ENCODE peak calls at places on chromosomes 2 and 18, in five cellular contexts. One of them, this sample, is unnamed.
A peak's percentile ranks its signal among the peaks of the same experiment; 100 is the strongest.

GRCh38 chr2:239570971-239571520 is 170.2 kb upstream of the HDAC4 start:
- DNase-seq in A549: no peak
- DNase-seq in NB4: no peak
- DNase-seq in hepatocyte: no peak
- DNase-seq in neuronal stem cell: no peak
- DNase-seq in this sample: no peak

GRCh38 chr2:225136552-225136951 is 94.3 kb upstream of the DOCK10 start:
- DNase-seq in neuronal stem cell: no peak
- DNase-seq in NB4: no peak
- DNase-seq in hepatocyte: no peak
- DNase-seq in A549: no peak
- DNase-seq in this sample: no peak

GRCh38 chr2:157413342-157414035 is 30.4 kb downstream of the CYTIP start:
- DNase-seq in A549: no peak
- DNase-seq in NB4: no peak
- DNase-seq in neuronal stem cell: no peak
- DNase-seq in hepatocyte: no peak
- DNase-seq in this sample: no peak

GRCh38 chr2:151713291-151713903 is 20.9 kb downstream of the NEB start:
- DNase-seq in hepatocyte: no peak
- DNase-seq in NB4: no peak
- DNase-seq in neuronal stem cell: no peak
- DNase-seq in A549: no peak
- DNase-seq in this sample: no peak

GRCh38 chr18:55053976-55054375 is 94.7 kb upstream of the CCDC68 start:
- DNase-seq in neuronal stem cell: no peak
- DNase-seq in hepatocyte: no peak
- DNase-seq in A549: no peak
- DNase-seq in NB4: no peak
- DNase-seq in this sample: no peak

GRCh38 chr2:121359937-121360565 is 75.0 kb upstream of the TFCP2L1 start:
- DNase-seq in neuronal stem cell: no peak
- DNase-seq in hepatocyte: no peak
- DNase-seq in NB4: no peak
- DNase-seq in A549: no peak
- DNase-seq in this sample: no peak

GRCh38 chr18:8091042-8091441 is 518.2 kb upstream of the RAB12 start:
- DNase-seq in A549: no peak
- DNase-seq in NB4: no peak
- DNase-seq in neuronal stem cell: no peak
- DNase-seq in hepatocyte: no peak
- DNase-seq in this sample: peak; percentile 17

GRCh38 chr18:63299837-63300787 is 19.5 kb downstream of the BCL2 start:
- DNase-seq in NB4: no peak
- DNase-seq in hepatocyte: no peak
- DNase-seq in neuronal stem cell: no peak
- DNase-seq in A549: no peak
- DNase-seq in this sample: no peak

GRCh38 chr2:18518116-18519111 is 42.0 kb downstream of the RDH14 start:
- DNase-seq in NB4: no peak
- DNase-seq in neuronal stem cell: no peak
- DNase-seq in hepatocyte: peak; percentile 43
- DNase-seq in A549: no peak
- DNase-seq in this sample: no peak

GRCh38 chr2:211349031-211349430 is 792.6 kb downstream of the CPS1 start:
- DNase-seq in hepatocyte: no peak
- DNase-seq in NB4: no peak
- DNase-seq in neuronal stem cell: no peak
- DNase-seq in A549: no peak
- DNase-seq in this sample: no peak

GRCh38 chr2:57076856-57077255 is 893.1 kb downstream of the CCDC85A start:
- DNase-seq in neuronal stem cell: no peak
- DNase-seq in NB4: no peak
- DNase-seq in A549: no peak
- DNase-seq in hepatocyte: no peak
- DNase-seq in this sample: no peak

DNA sequence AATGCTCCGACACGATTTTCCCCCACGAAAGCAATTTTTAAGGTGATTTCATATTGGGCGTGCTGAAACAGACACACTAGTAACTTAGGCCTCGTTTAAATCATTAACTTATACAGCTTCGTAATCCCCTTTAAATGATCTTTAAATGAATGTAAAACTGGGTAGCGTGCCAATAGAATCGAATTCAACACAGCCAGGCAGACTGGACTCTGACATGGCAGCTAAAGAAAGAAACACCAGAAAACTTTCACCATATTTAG is 2.4 kb upstream of the ID2 start:
- DNase-seq in NB4: no peak
- DNase-seq in neuronal stem cell: no peak
- DNase-seq in hepatocyte: no peak
- DNase-seq in A549: no peak
- DNase-seq in this sample: no peak
- H3K4me3 ChIP-seq in NB4: no peak overlapping the region
- H3K4me3 ChIP-seq in neuronal stem cell: peak overlapping the region; percentile 58
- H3K4me3 ChIP-seq in hepatocyte: peak overlapping the region; percentile 30
- H3K4me3 ChIP-seq in A549: peak overlapping the region; percentile 68
- H3K4me3 ChIP-seq in this sample: peak overlapping the region; percentile 55

DNA sequence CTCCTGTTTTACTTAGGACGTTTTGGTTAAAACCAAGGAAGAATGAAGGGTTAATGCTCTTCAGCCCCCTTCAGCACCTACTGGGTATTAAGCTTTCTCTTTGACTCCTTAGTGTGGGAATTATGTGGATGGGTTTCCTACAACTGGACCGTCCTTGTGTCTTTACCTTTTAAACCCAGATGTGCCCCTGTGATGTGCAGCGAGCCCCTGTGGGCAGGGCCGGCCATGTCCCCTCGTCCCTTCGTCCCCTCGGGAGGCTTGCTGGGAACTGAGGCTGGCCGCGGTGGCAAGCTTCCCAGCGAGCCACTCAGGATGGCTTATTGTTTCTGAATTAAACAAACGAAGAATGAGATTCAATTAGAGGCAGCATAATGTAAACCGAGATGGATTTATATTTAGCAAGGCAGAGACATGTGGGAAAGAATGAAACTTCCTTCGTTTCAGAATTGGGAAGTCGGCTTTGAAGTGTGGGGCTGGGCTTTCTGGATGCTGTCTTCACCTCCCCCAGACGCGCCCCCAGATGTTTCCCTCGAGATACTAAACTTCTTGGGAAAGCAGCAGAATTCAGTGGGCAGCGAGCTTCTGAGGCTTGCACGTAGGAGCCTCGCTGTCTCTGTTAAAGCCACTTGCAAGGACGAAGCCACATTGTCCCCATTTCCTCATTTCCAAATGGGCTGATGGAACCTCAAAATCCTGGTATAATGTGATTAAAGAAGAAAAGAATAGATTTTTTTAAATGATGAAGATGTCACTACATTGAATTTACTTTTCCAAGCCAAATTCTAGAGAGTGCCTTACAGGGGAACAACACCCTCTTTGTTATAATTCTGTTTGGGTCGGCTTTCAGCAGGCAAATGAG is 146.0 kb downstream of the VAPA start:
- DNase-seq in neuronal stem cell: no peak
- DNase-seq in A549: no peak
- DNase-seq in hepatocyte: peak; percentile 32
- DNase-seq in NB4: peak; percentile 53
- DNase-seq in this sample: no peak
- H3K4me3 ChIP-seq in neuronal stem cell: no peak overlapping the region
- H3K4me3 ChIP-seq in A549: no peak overlapping the region
- H3K4me3 ChIP-seq in hepatocyte: no peak overlapping the region
- H3K4me3 ChIP-seq in NB4: no peak overlapping the region
- H3K4me3 ChIP-seq in this sample: no peak overlapping the region

DNA sequence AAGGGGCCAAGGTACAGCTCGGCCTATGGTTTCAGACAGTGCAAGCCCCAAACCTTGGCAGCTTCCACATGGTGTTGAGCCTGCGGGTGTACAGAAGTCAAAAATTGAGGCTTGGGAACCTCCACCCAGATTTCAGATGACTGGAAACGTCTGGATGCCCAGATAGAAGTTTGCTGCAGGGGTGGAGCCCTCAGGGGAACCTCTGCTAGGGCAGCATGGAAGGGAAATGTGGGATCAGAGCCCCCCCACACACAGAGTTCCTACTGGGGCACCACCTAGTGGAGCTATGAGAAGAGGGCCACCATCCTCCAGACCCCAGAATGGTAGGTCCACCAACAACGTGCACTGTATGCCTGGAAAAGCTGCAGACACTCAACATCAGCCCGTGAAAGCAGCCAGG is 15.0 kb upstream of the DNAH7 start:
- DNase-seq in hepatocyte: no peak
- DNase-seq in NB4: no peak
- DNase-seq in A549: no peak
- DNase-seq in neuronal stem cell: no peak
- DNase-seq in this sample: no peak
- H3K4me3 ChIP-seq in hepatocyte: no peak overlapping the region
- H3K4me3 ChIP-seq in NB4: no peak overlapping the region
- H3K4me3 ChIP-seq in A549: no peak overlapping the region
- H3K4me3 ChIP-seq in neuronal stem cell: no peak overlapping the region
- H3K4me3 ChIP-seq in this sample: no peak overlapping the region

DNA sequence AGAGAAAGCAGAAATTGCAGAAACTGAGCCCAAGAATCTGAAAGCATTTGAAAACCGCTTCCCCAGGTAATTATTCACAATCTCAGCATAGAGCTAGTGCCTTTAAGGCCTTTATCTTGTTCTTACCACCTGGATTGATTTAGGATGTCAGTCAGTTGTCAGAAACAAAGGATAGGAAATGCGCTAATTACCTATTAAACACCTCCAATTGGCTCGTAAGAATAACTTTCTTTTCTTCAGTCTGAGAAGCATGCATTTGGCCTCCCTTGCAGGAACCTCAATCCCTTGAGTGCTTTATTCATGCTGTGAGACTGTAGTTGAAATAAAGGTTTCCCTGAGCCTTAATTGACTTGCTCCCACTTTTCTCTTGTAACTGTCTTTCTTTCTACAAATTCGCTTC is 400.3 kb upstream of the LRATD1 start:
- DNase-seq in hepatocyte: no peak
- DNase-seq in neuronal stem cell: peak; percentile 23
- DNase-seq in NB4: no peak
- DNase-seq in A549: no peak
- DNase-seq in this sample: no peak
- H3K4me3 ChIP-seq in hepatocyte: no peak overlapping the region
- H3K4me3 ChIP-seq in neuronal stem cell: no peak overlapping the region
- H3K4me3 ChIP-seq in NB4: no peak overlapping the region
- H3K4me3 ChIP-seq in A549: no peak overlapping the region
- H3K4me3 ChIP-seq in this sample: no peak overlapping the region

GRCh38 chr2:191845248-191845715 is 1.6 kb downstream of the CAVIN2 start:
- DNase-seq in hepatocyte: no peak
- DNase-seq in neuronal stem cell: no peak
- DNase-seq in A549: peak; percentile 40
- DNase-seq in NB4: no peak
- DNase-seq in this sample: no peak
- H3K4me3 ChIP-seq in hepatocyte: no peak overlapping the region
- H3K4me3 ChIP-seq in neuronal stem cell: no peak overlapping the region
- H3K4me3 ChIP-seq in A549: peak overlapping the region; percentile 53
- H3K4me3 ChIP-seq in NB4: no peak overlapping the region
- H3K4me3 ChIP-seq in this sample: peak overlapping the region; percentile 44

GRCh38 chr2:199739413-199740110 is 111.4 kb downstream of the FTCDNL1 start:
- DNase-seq in A549: peak; percentile 65
- DNase-seq in hepatocyte: peak; percentile 83
- DNase-seq in neuronal stem cell: peak; percentile 68
- DNase-seq in NB4: peak; percentile 83
- DNase-seq in this sample: no peak
- H3K4me3 ChIP-seq in A549: no peak overlapping the region
- H3K4me3 ChIP-seq in hepatocyte: no peak overlapping the region
- H3K4me3 ChIP-seq in neuronal stem cell: no peak overlapping the region
- H3K4me3 ChIP-seq in NB4: no peak overlapping the region
- H3K4me3 ChIP-seq in this sample: no peak overlapping the region

DNA sequence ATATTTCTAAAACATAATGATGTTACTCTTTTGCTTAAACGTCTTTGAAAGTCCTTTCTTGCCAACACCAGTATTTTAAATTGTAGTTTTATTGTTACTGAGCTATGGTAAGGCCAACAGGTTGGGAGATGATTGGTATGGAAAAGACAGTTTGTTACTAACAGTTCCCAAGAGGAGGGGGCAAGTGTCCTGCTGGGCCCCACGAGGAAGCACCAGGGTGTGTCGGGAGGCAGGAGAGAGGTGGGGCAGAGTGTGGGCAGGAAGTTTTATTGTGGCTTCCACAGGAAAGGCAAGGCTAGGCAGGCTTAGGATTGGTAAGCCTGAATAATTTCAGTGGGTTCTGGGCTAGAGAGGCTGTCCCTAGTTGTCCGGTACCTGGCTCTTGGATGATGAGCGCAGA is 134.3 kb downstream of the SOCS6 start:
- DNase-seq in hepatocyte: no peak
- DNase-seq in NB4: no peak
- DNase-seq in A549: no peak
- DNase-seq in neuronal stem cell: no peak
- DNase-seq in this sample: no peak
- H3K4me3 ChIP-seq in hepatocyte: no peak overlapping the region
- H3K4me3 ChIP-seq in NB4: no peak overlapping the region
- H3K4me3 ChIP-seq in A549: no peak overlapping the region
- H3K4me3 ChIP-seq in neuronal stem cell: no peak overlapping the region
- H3K4me3 ChIP-seq in this sample: no peak overlapping the region

GRCh38 chr2:233085037-233085838 is 25.1 kb downstream of the INPP5D start:
- DNase-seq in neuronal stem cell: peak; percentile 61
- DNase-seq in hepatocyte: no peak
- DNase-seq in A549: no peak
- DNase-seq in NB4: no peak
- DNase-seq in this sample: no peak
- H3K4me3 ChIP-seq in neuronal stem cell: no peak overlapping the region
- H3K4me3 ChIP-seq in hepatocyte: no peak overlapping the region
- H3K4me3 ChIP-seq in A549: no peak overlapping the region
- H3K4me3 ChIP-seq in NB4: no peak overlapping the region
- H3K4me3 ChIP-seq in this sample: no peak overlapping the region

This sample was measured in skeletal muscle cell.